ENCODE peak calls at places on chromosomes 12 and 14, in six cellular contexts. One of them, this sample, is unnamed.

GRCh38 chr12:8465597-8465996 is 9.8 kb downstream of the CLEC6A start:
- DNase-seq in HT-29: no peak
- DNase-seq in pulmonary artery endothelial cell: no peak
- DNase-seq in EL: no peak
- DNase-seq in HTR-8/SVneo: no peak
- DNase-seq in stimulated activated CD4-positive, alpha-beta T cell treated with anti-CD3 and anti-CD28 coated beads, Interleukin-1b, Interleukin-23, amount 100 ng/mL, for 4 hours: no peak
- DNase-seq in this sample: no peak

GRCh38 chr14:73784065-73784987 is 67.3 kb upstream of the PTGR2 start:
- DNase-seq in HT-29: peak; percentile 29
- DNase-seq in pulmonary artery endothelial cell: no peak
- DNase-seq in EL: peak; percentile 60
- DNase-seq in HTR-8/SVneo: no peak
- DNase-seq in stimulated activated CD4-positive, alpha-beta T cell treated with anti-CD3 and anti-CD28 coated beads, Interleukin-1b, Interleukin-23, amount 100 ng/mL, for 4 hours: no peak
- DNase-seq in this sample: no peak

GRCh38 chr12:123269395-123269892 is 2.2 kb downstream of the CDK2AP1 start:
- DNase-seq in HT-29: no peak
- DNase-seq in pulmonary artery endothelial cell: no peak
- DNase-seq in EL: peak; percentile 70
- DNase-seq in HTR-8/SVneo: no peak
- DNase-seq in stimulated activated CD4-positive, alpha-beta T cell treated with anti-CD3 and anti-CD28 coated beads, Interleukin-1b, Interleukin-23, amount 100 ng/mL, for 4 hours: no peak
- DNase-seq in this sample: no peak

GRCh38 chr12:77796775-77797174 is 33.9 kb upstream of the NAV3 start:
- DNase-seq in HT-29: peak; percentile 37
- DNase-seq in pulmonary artery endothelial cell: no peak
- DNase-seq in EL: peak; percentile 18
- DNase-seq in HTR-8/SVneo: no peak
- DNase-seq in stimulated activated CD4-positive, alpha-beta T cell treated with anti-CD3 and anti-CD28 coated beads, Interleukin-1b, Interleukin-23, amount 100 ng/mL, for 4 hours: no peak
- DNase-seq in this sample: no peak

GRCh38 chr12:3533703-3534386 is 42.8 kb downstream of the PRMT8 start:
- DNase-seq in HT-29: peak; percentile 14
- DNase-seq in pulmonary artery endothelial cell: no peak
- DNase-seq in EL: peak; percentile 12
- DNase-seq in HTR-8/SVneo: no peak
- DNase-seq in stimulated activated CD4-positive, alpha-beta T cell treated with anti-CD3 and anti-CD28 coated beads, Interleukin-1b, Interleukin-23, amount 100 ng/mL, for 4 hours: no peak
- DNase-seq in this sample: no peak

GRCh38 chr14:88037270-88037669 is 32.3 kb downstream of the GPR65 start:
- DNase-seq in HT-29: no peak
- DNase-seq in pulmonary artery endothelial cell: no peak
- DNase-seq in EL: no peak
- DNase-seq in HTR-8/SVneo: no peak
- DNase-seq in stimulated activated CD4-positive, alpha-beta T cell treated with anti-CD3 and anti-CD28 coated beads, Interleukin-1b, Interleukin-23, amount 100 ng/mL, for 4 hours: no peak
- DNase-seq in this sample: no peak

GRCh38 chr14:22689186-22689585 is 45.0 kb upstream of the OR6J1 start:
- DNase-seq in HT-29: peak; percentile 54
- DNase-seq in pulmonary artery endothelial cell: peak; percentile 99
- DNase-seq in EL: peak; percentile 96
- DNase-seq in HTR-8/SVneo: peak; percentile 41
- DNase-seq in stimulated activated CD4-positive, alpha-beta T cell treated with anti-CD3 and anti-CD28 coated beads, Interleukin-1b, Interleukin-23, amount 100 ng/mL, for 4 hours: no peak
- DNase-seq in this sample: no peak

GRCh38 chr12:43551971-43552559 is at the start of gene ADAMTS20:
- DNase-seq in HT-29: no peak
- DNase-seq in pulmonary artery endothelial cell: no peak
- DNase-seq in EL: peak; percentile 1
- DNase-seq in HTR-8/SVneo: peak; percentile 20
- DNase-seq in stimulated activated CD4-positive, alpha-beta T cell treated with anti-CD3 and anti-CD28 coated beads, Interleukin-1b, Interleukin-23, amount 100 ng/mL, for 4 hours: no peak
- DNase-seq in this sample: peak; percentile 54

GRCh38 chr12:79433465-79434072 is 257.2 kb downstream of the PAWR start:
- DNase-seq in HT-29: no peak
- DNase-seq in pulmonary artery endothelial cell: no peak
- DNase-seq in EL: no peak
- DNase-seq in HTR-8/SVneo: no peak
- DNase-seq in stimulated activated CD4-positive, alpha-beta T cell treated with anti-CD3 and anti-CD28 coated beads, Interleukin-1b, Interleukin-23, amount 100 ng/mL, for 4 hours: no peak
- DNase-seq in this sample: no peak

GRCh38 chr12:78928200-78929074 is 63.9 kb downstream of the SYT1 start:
- DNase-seq in HT-29: peak; percentile 38
- DNase-seq in pulmonary artery endothelial cell: no peak
- DNase-seq in EL: peak; percentile 44
- DNase-seq in HTR-8/SVneo: peak; percentile 18
- DNase-seq in stimulated activated CD4-positive, alpha-beta T cell treated with anti-CD3 and anti-CD28 coated beads, Interleukin-1b, Interleukin-23, amount 100 ng/mL, for 4 hours: no peak
- DNase-seq in this sample: no peak

GRCh38 chr12:20510811-20511210 is 142.5 kb downstream of the PDE3A start:
- DNase-seq in HT-29: no peak
- DNase-seq in pulmonary artery endothelial cell: no peak
- DNase-seq in EL: no peak
- DNase-seq in HTR-8/SVneo: no peak
- DNase-seq in stimulated activated CD4-positive, alpha-beta T cell treated with anti-CD3 and anti-CD28 coated beads, Interleukin-1b, Interleukin-23, amount 100 ng/mL, for 4 hours: no peak
- DNase-seq in this sample: no peak

GRCh38 chr14:23869078-23869719 is 84.4 kb upstream of the DHRS4 start:
- DNase-seq in HT-29: no peak
- DNase-seq in pulmonary artery endothelial cell: no peak
- DNase-seq in EL: no peak
- DNase-seq in HTR-8/SVneo: no peak
- DNase-seq in stimulated activated CD4-positive, alpha-beta T cell treated with anti-CD3 and anti-CD28 coated beads, Interleukin-1b, Interleukin-23, amount 100 ng/mL, for 4 hours: no peak
- DNase-seq in this sample: no peak

GRCh38 chr12:9163392-9163791 is 44.8 kb downstream of the PZP start:
- DNase-seq in HT-29: no peak
- DNase-seq in pulmonary artery endothelial cell: peak; percentile 94
- DNase-seq in EL: no peak
- DNase-seq in HTR-8/SVneo: no peak
- DNase-seq in stimulated activated CD4-positive, alpha-beta T cell treated with anti-CD3 and anti-CD28 coated beads, Interleukin-1b, Interleukin-23, amount 100 ng/mL, for 4 hours: no peak
- DNase-seq in this sample: no peak

GRCh38 chr12:45014396-45014795 is 36.5 kb downstream of the DBX2 start:
- DNase-seq in HT-29: no peak
- DNase-seq in pulmonary artery endothelial cell: no peak
- DNase-seq in EL: no peak
- DNase-seq in HTR-8/SVneo: no peak
- DNase-seq in stimulated activated CD4-positive, alpha-beta T cell treated with anti-CD3 and anti-CD28 coated beads, Interleukin-1b, Interleukin-23, amount 100 ng/mL, for 4 hours: no peak
- DNase-seq in this sample: no peak

GRCh38 chr12:99154264-99154982 is 493.1 kb upstream of the GARIN6 start:
- DNase-seq in HT-29: no peak
- DNase-seq in pulmonary artery endothelial cell: no peak
- DNase-seq in EL: no peak
- DNase-seq in HTR-8/SVneo: no peak
- DNase-seq in stimulated activated CD4-positive, alpha-beta T cell treated with anti-CD3 and anti-CD28 coated beads, Interleukin-1b, Interleukin-23, amount 100 ng/mL, for 4 hours: no peak
- DNase-seq in this sample: no peak

GRCh38 chr12:57223191-57224165 is 6.0 kb upstream of the SHMT2 start:
- DNase-seq in HT-29: no peak
- DNase-seq in pulmonary artery endothelial cell: no peak
- DNase-seq in EL: no peak
- DNase-seq in HTR-8/SVneo: no peak
- DNase-seq in stimulated activated CD4-positive, alpha-beta T cell treated with anti-CD3 and anti-CD28 coated beads, Interleukin-1b, Interleukin-23, amount 100 ng/mL, for 4 hours: no peak
- DNase-seq in this sample: no peak

GRCh38 chr12:54786081-54786480 is 68.2 kb upstream of the MUCL1 start:
- DNase-seq in HT-29: no peak
- DNase-seq in pulmonary artery endothelial cell: no peak
- DNase-seq in EL: no peak
- DNase-seq in HTR-8/SVneo: no peak
- DNase-seq in stimulated activated CD4-positive, alpha-beta T cell treated with anti-CD3 and anti-CD28 coated beads, Interleukin-1b, Interleukin-23, amount 100 ng/mL, for 4 hours: no peak
- DNase-seq in this sample: no peak

GRCh38 chr14:77094672-77095284 is 3.3 kb upstream of the CIPC start:
- DNase-seq in HT-29: peak; percentile 81
- DNase-seq in pulmonary artery endothelial cell: no peak
- DNase-seq in EL: peak; percentile 75
- DNase-seq in HTR-8/SVneo: peak; percentile 85
- DNase-seq in stimulated activated CD4-positive, alpha-beta T cell treated with anti-CD3 and anti-CD28 coated beads, Interleukin-1b, Interleukin-23, amount 100 ng/mL, for 4 hours: peak; percentile 71
- DNase-seq in this sample: peak; percentile 29

GRCh38 chr12:123946152-123946515 is 26.5 kb downstream of the CCDC92 start:
- DNase-seq in HT-29: no peak
- DNase-seq in pulmonary artery endothelial cell: no peak
- DNase-seq in EL: no peak
- DNase-seq in HTR-8/SVneo: no peak
- DNase-seq in stimulated activated CD4-positive, alpha-beta T cell treated with anti-CD3 and anti-CD28 coated beads, Interleukin-1b, Interleukin-23, amount 100 ng/mL, for 4 hours: no peak
- DNase-seq in this sample: no peak

GRCh38 chr14:101899263-101899662 is 65.1 kb upstream of the DYNC1H1 start:
- DNase-seq in HT-29: no peak
- DNase-seq in pulmonary artery endothelial cell: no peak
- DNase-seq in EL: no peak
- DNase-seq in HTR-8/SVneo: no peak
- DNase-seq in stimulated activated CD4-positive, alpha-beta T cell treated with anti-CD3 and anti-CD28 coated beads, Interleukin-1b, Interleukin-23, amount 100 ng/mL, for 4 hours: no peak
- DNase-seq in this sample: no peak